ENCODE peak calls at places on chromosomes 4 and X, in nine cellular contexts. R is hepatocyte; Z is MM.1S; N is adipocyte; O is epithelial cell of esophagus; X is foreskin fibroblast; D is PC-9; C is CD4-positive, CD25-positive, alpha-beta regulatory T cell; J is astrocyte. H is an unnamed sample.

GRCh38 chr4:17066241-17066640 is 167.8 kb upstream of the LDB2 start:
- DNase-seq in R (no peak), Z (no peak), N (peak), O (peak), X (peak), D (no peak), C (no peak), J (peak), H (peak)

GRCh38 chrX:143340190-143340589 is 177.1 kb downstream of the SPANXN3 start:
- DNase-seq in R (no peak), Z (no peak), N (no peak), O (no peak), X (no peak), D (no peak), C (no peak), J (no peak), H (no peak)

GRCh38 chrX:93874554-93874953 is 200.5 kb downstream of the FAM133A start:
- DNase-seq in R (peak), Z (peak), N (peak), O (peak), X (no peak), D (no peak), C (no peak), J (no peak), H (no peak)

GRCh38 chr4:158845166-158846041 is 76.6 kb downstream of the FNIP2 start:
- DNase-seq in R (no peak), Z (no peak), N (no peak), O (no peak), X (no peak), D (no peak), C (no peak), J (no peak), H (no peak)

GRCh38 chr4:136818811-136819210 is 713.5 kb downstream of the PCDH18 start:
- DNase-seq in R (no peak), Z (no peak), N (peak), O (peak), X (no peak), D (no peak), C (no peak), J (peak), H (peak)

GRCh38 chrX:87710580-87710979 is 193.0 kb downstream of the KLHL4 start:
- DNase-seq in R (no peak), Z (no peak), N (no peak), O (no peak), X (no peak), D (no peak), C (no peak), J (no peak), H (no peak)

GRCh38 chrX:54483946-54484345 is 12.1 kb downstream of the FGD1 start:
- DNase-seq in R (no peak), Z (no peak), N (no peak), O (no peak), X (no peak), D (no peak), C (no peak), J (no peak), H (no peak)

GRCh38 chr4:23135792-23136645 is 443.3 kb downstream of the GBA3 start:
- DNase-seq in R (peak), Z (peak), N (peak), O (peak), X (peak), D (no peak), C (no peak), J (peak), H (peak)

GRCh38 chrX:84192006-84192405 is 4.0 kb upstream of the RPS6KA6 start:
- DNase-seq in R (no peak), Z (no peak), N (no peak), O (no peak), X (no peak), D (no peak), C (no peak), J (no peak), H (no peak)

GRCh38 chrX:84189125-84189524 is 1.1 kb upstream of the RPS6KA6 start:
- DNase-seq in R (peak), Z (no peak), N (no peak), O (no peak), X (no peak), D (no peak), C (no peak), J (no peak), H (no peak)

GRCh38 chrX:84186603-84187358 is 1.2 kb downstream of the RPS6KA6 start:
- DNase-seq in R (peak), Z (peak), N (no peak), O (peak), X (no peak), D (no peak), C (no peak), J (no peak), H (no peak)

GRCh38 chrX:84187501-84188319 is at the start of gene RPS6KA6:
- DNase-seq in R (peak), Z (peak), N (peak), O (peak), X (no peak), D (no peak), C (no peak), J (peak), H (no peak)

DNA sequence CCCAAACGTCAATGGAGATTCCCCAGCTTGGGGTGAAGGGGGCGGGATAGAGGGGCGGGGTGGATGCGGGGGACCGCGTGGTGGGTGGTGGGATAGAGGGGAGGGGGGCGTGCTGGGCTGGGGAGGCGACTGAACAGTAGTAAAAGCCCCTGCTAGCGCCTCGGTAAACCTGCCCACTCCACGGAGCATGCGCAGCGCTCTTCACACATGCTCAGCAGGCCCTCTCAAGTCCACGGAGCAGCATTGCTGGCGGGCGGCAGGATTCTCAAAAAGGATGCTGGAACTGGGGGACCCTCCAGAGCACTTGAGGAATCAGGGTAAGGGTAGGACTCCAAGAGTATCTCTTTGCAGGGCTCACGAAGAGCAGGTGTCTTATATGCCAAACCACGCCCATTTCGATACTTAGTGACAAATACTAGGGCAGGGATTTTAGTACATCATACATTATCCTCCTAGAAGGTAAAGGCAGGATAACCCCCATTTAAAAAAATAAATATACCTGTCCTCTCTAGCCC is 378 bp upstream of the RPS6KA6 start:
- DNase-seq in R (peak), Z (peak), N (peak), O (peak), X (peak), D (no peak), C (no peak), J (peak), H (peak)
- H3K4me3 ChIP-seq in R (peak), Z (peak), N (peak), O (peak), X (peak), D (peak), C (no peak), J (peak), H (peak)

DNA sequence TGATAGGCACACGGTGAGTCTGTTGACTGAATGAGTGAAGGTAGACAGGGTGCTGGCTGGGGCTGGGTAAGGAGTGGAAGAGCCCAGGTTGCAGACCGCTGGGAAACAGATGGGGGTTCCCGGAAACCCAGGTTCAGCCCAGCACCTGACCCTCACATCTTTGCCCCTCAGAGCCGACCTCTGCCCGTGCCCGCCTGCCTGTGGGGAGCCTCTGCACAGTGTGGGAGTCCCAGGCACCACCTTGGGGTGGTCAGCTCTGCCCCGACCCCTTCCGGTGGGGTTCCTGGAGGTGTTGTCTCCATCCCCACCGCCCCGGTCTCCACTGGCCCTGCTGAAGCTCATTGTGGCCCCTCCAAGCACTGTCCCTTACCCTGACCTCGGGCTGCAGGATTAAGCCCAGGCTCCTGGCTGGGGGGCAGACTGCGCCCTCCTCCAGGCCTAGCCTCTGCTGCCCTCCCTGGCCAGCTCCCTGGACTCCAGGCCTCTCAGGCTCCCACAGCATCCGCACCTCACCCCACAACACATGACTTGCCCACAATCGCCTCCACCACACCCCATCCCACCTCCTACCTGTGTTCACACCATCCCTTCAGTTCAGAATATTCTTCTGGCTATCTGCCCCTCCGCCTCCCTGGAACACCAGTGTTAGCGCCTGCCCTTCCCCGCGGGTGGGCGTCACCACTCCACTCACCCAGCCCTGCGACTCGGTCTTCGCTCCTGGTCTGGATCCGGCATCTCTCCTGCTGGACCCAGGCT is 21.4 kb downstream of the HMX1 start:
- DNase-seq in R (no peak), Z (no peak), N (no peak), O (no peak), X (no peak), D (no peak), C (no peak), J (no peak), H (no peak)
- H3K4me3 ChIP-seq in R (no peak), Z (no peak), N (no peak), O (no peak), X (no peak), D (no peak), C (no peak), J (no peak), H (no peak)

DNA sequence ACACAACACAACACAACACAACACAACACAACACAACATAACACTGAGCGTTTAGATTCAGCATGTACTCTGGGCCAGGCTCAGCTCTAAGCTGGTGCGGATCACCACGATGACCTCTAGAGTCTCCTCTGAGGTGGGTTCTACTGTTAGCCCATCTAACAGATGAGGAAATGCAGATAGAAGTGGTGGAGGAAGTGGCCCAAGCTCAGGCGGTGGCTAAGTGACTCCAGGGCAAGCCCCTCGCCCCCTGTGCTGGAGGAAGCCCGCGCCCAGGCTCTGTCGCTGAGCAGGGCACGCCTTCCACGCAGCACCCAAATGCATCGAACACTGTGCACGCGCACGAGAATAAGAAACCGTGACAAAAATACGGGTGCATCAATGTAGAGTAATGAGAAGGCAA is 45.3 kb upstream of the CDKN2AIP start:
- DNase-seq in R (no peak), Z (no peak), N (no peak), O (no peak), X (no peak), D (no peak), C (no peak), J (no peak), H (no peak)
- H3K4me3 ChIP-seq in R (no peak), Z (peak), N (peak), O (no peak), X (no peak), D (no peak), C (no peak), J (no peak), H (peak)

DNA sequence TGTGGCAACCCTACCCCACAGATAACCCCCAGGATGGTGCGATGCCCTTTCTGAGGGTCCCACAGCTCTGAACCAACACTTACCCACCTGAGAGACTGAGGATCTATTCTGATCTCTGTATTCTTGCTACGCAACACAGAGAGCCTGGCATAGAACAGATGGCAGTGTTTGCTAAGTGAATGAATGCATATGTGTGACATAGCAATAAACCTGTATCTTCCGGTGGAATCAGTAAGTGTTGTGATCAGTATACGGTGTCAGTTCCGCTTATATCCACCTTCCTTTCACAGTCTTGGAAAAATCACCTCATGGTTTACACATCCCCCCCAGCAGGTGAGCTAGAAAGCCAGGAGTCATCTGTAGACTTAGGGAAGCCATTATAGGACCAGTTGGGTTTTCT is 5.9 kb upstream of the HSD17B10 start:
- DNase-seq in R (no peak), Z (no peak), N (no peak), O (no peak), X (no peak), D (no peak), C (no peak), J (no peak), H (no peak)
- H3K4me3 ChIP-seq in R (no peak), Z (no peak), N (no peak), O (peak), X (peak), D (peak), C (no peak), J (no peak), H (no peak)

GRCh38 chrX:153885208-153885787 is 675 bp downstream of the L1CAM start:
- DNase-seq in R (no peak), Z (no peak), N (no peak), O (no peak), X (no peak), D (no peak), C (no peak), J (no peak), H (no peak)
- H3K4me3 ChIP-seq in R (no peak), Z (no peak), N (no peak), O (no peak), X (peak), D (no peak), C (no peak), J (no peak), H (no peak)

GRCh38 chr4:1683903-1684755 is at the start of gene FAM53A:
- DNase-seq in R (peak), Z (peak), N (peak), O (peak), X (peak), D (peak), C (peak), J (peak), H (peak)
- H3K4me3 ChIP-seq in R (peak), Z (peak), N (peak), O (peak), X (peak), D (peak), C (peak), J (peak), H (peak)

DNA sequence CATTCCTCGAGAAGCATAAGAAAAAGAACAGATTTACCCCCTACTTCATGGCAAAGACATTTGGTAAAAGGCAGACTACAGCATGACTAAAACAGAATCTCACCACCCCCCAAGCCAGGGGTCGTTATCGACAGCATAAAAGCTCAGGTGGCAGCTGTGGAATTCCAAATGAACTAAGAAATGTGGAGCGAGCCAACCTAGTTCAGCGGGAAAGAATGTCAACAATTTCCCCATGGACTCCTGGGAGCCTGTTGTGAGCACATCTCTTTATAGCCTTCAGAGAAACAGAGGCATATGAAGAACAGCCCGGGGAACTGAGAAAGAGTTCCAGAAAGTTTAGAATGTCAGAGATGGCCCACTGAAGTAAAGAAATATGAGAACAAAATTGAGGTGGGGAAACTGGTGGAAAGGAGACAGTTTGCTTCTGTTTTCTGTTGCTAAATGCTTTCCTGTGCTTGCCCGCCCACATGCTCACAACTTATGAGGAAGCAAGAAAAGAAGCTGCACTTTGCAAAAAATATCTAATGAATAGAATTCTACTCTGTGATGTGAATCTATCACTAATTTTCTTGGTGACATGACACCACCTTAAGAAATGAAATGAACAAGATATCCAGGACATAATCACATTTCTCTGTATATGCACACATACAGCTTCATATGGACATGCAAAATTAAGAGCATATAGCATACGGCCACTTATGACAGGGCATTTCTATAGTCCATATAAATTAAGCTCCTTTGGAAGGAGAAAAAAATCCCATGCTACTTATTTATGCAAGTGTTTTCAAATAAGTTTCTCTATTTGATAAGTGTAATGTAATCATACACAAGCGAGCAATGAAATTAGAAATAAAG is 135.3 kb upstream of the MID1 start:
- DNase-seq in R (peak), Z (no peak), N (peak), O (peak), X (peak), D (no peak), C (no peak), J (peak), H (peak)
- H3K4me3 ChIP-seq in R (no peak), Z (no peak), N (peak), O (no peak), X (no peak), D (no peak), C (no peak), J (peak), H (no peak)

GRCh38 chrX:31233941-31234496 is 162.2 kb upstream of the FTHL17 start:
- DNase-seq in R (no peak), Z (no peak), N (no peak), O (peak), X (no peak), D (no peak), C (no peak), J (no peak), H (no peak)
- H3K4me3 ChIP-seq in R (no peak), Z (no peak), N (no peak), O (no peak), X (no peak), D (no peak), C (no peak), J (no peak), H (no peak)

GRCh38 chr4:15376594-15376993 is 51.2 kb upstream of the C1QTNF7 start:
- DNase-seq in R (no peak), Z (no peak), N (peak), O (peak), X (no peak), D (no peak), C (no peak), J (peak), H (no peak)

GRCh38 chr4:15376145-15376544 is 51.7 kb upstream of the C1QTNF7 start:
- DNase-seq in R (no peak), Z (no peak), N (no peak), O (peak), X (no peak), D (no peak), C (no peak), J (no peak), H (no peak)

GRCh38 chr4:15375707-15376106 is 52.1 kb upstream of the C1QTNF7 start:
- DNase-seq in R (no peak), Z (peak), N (no peak), O (no peak), X (no peak), D (no peak), C (no peak), J (no peak), H (no peak)

GRCh38 chr4:15373363-15373762 is 54.5 kb upstream of the C1QTNF7 start:
- DNase-seq in R (no peak), Z (no peak), N (no peak), O (peak), X (peak), D (no peak), C (no peak), J (no peak), H (no peak)

GRCh38 chr4:15374697-15375096 is 53.1 kb upstream of the C1QTNF7 start:
- DNase-seq in R (no peak), Z (no peak), N (no peak), O (no peak), X (no peak), D (no peak), C (no peak), J (no peak), H (no peak)
- H3K4me3 ChIP-seq in R (no peak), Z (no peak), N (peak), O (no peak), X (peak), D (no peak), C (no peak), J (no peak), H (peak)

DNA sequence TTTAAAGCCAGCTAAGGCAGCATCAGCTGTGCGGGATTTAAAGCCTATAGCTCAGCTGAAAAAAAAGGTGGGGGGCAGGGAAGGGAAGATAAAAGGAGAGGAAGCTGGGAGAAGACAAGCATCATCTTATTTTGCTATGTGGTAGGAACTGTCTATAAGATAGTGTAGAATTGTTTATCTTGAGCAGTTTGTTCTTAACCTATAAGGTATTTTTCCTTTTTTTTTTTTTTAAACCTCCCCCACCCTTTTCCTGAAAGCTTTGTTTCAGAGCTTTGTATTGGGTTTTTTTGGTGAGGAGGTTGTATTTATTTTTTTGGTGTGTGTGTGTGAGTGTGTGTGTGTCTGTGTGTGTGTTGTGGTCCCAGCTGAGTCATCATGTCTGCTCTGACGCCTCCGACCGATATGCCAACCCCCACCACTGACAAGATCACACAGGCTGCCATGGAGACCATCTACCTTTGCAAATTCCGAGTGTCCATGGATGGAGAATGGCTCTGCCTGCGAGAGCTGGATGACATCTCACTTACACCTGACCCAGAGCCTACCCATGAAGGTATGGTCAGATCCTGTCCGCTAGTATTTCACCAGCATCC is 531 bp downstream of the RUFY3 start:
- DNase-seq in R (no peak), Z (no peak), N (peak), O (no peak), X (peak), D (no peak), C (no peak), J (peak), H (peak)
- H3K4me3 ChIP-seq in R (peak), Z (no peak), N (peak), O (no peak), X (peak), D (no peak), C (no peak), J (peak), H (peak)